ENCODE peak calls at places on chromosomes 11 and 22, in seven cellular contexts. A is activated B cell treated with CpG ODN at 0.5 μM for 24 hours, S is lung, X is H1, B is psoas muscle, E is fibroblast of lung, L is fibroblast of pulmonary artery. I is an unnamed sample.

GRCh38 chr11:22276535-22276934 is 61.6 kb upstream of the SLC17A6 start:
- DNase-seq in S (no peak), E (no peak), B (no peak), A (no peak), L (no peak), X (no peak), I (no peak)

GRCh38 chr11:95985174-95985808 is 61.4 kb upstream of the MTMR2 start:
- DNase-seq in X (no peak), S (no peak), B (no peak), L (peak), A (no peak), E (peak), I (no peak)

GRCh38 chr22:40076702-40077645 is 82.2 kb downstream of the FAM83F start:
- DNase-seq in S (no peak), A (no peak), B (no peak), L (no peak), X (no peak), E (peak), I (no peak)

GRCh38 chr11:28086569-28086968 is 21.4 kb downstream of the KIF18A start:
- DNase-seq in A (no peak), L (peak), E (peak), S (no peak), B (no peak), X (no peak), I (no peak)

GRCh38 chr11:134363161-134363560 is 31.4 kb downstream of the GLB1L2 start:
- DNase-seq in L (no peak), S (no peak), E (no peak), B (no peak), X (no peak), A (no peak), I (peak)

GRCh38 chr11:24422371-24422770 is 74.5 kb upstream of the LUZP2 start:
- DNase-seq in E (peak), X (no peak), B (no peak), S (no peak), A (no peak), L (peak), I (no peak)

GRCh38 chr11:70860855-70861254 is 391.5 kb downstream of the SHANK2 start:
- DNase-seq in E (no peak), L (no peak), S (no peak), A (no peak), B (no peak), X (no peak), I (no peak)

GRCh38 chr11:108216988-108217387 is 5.5 kb downstream of the NPAT start:
- DNase-seq in A (no peak), S (no peak), X (no peak), L (no peak), E (no peak), B (no peak), I (no peak)

GRCh38 chr11:46755962-46756361 is 36.9 kb downstream of the F2 start:
- DNase-seq in X (no peak), A (no peak), B (no peak), E (no peak), L (no peak), S (no peak), I (no peak)

GRCh38 chr11:11581493-11581880 is 40.3 kb downstream of the GALNT18 start:
- DNase-seq in E (no peak), S (peak), L (no peak), X (peak), A (no peak), B (no peak), I (no peak)

GRCh38 chr22:44516841-44517240 is 18.8 kb upstream of the RTL6 start:
- DNase-seq in L (no peak), B (no peak), X (no peak), S (no peak), A (no peak), E (no peak), I (no peak)

GRCh38 chr11:11025087-11025486 is 167.2 kb upstream of the ZBED5 start:
- DNase-seq in E (peak), S (no peak), B (no peak), L (peak), A (no peak), X (no peak), I (no peak)

GRCh38 chr22:22487059-22487458 is 21.5 kb downstream of the ZNF280B start:
- DNase-seq in E (no peak), X (no peak), S (no peak), B (no peak), A (no peak), L (no peak), I (no peak)

GRCh38 chr11:9738126-9738525 is 74.2 kb downstream of the SWAP70 start:
- DNase-seq in X (no peak), B (no peak), A (no peak), S (no peak), E (no peak), L (peak), I (no peak)

GRCh38 chr11:832529-833113 is at the start of gene CD151:
- DNase-seq in S (no peak), X (peak), E (peak), A (peak), L (peak), B (no peak), I (no peak)

GRCh38 chr11:11987503-11988022 is 20.9 kb downstream of the DKK3 start:
- DNase-seq in L (peak), E (peak), X (no peak), S (no peak), B (no peak), A (no peak), I (no peak)

GRCh38 chr22:49354516-49355205 is 473.0 kb downstream of the BRD1 start:
- DNase-seq in B (no peak), X (peak), A (no peak), E (no peak), S (no peak), L (no peak), I (no peak)
- TF ChIP-seq CTCF in B (no peak), X (no peak), A (no peak), E (no peak), S (no peak), L (no peak), I (no peak)

DNA sequence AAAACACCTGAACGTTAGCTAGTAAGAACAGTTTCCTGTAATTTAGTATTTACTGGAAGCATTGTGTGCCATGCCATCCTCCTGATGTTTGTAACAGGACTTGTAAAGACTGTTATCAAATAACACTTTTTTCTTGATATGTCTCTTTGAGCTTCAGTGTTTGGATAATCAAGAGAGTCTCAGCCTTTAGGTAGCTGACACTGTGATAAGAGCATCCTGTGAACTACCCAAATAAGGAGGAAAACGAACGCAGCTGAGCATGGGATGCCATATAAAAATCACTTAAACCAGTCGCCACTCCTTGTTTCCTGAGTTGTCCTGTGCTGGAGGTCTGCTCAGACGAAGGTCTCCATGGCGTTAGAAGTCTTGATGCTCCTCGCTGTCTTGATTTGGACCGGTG is at the start of gene OOSP2:
- DNase-seq in A (no peak), S (no peak), X (no peak), B (no peak), E (no peak), L (no peak), I (no peak)
- TF ChIP-seq CTCF in A (no peak), S (no peak), X (no peak), B (no peak), E (no peak), L (no peak), I (no peak)

DNA sequence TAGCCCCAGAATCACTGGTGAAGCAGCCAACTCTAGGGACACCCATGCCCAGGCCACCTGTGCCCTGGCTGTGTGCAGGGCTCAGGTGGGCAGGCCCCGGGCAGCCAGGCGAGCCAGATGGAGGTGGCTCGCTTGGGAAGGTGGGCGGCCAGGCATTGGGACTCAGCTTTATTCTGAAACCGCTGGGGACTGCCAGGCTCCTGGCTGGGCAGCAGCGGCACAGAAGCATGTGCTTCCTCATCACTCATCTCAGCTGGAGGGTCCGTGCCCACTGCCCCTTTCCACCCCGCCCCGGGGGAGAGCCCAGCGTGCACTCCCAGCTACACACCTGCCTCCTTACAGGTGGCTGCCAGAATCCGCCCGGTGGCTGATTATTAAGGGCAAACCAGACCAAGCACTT is 27.1 kb upstream of the SLC22A12 start:
- DNase-seq in S (no peak), E (no peak), B (no peak), A (no peak), X (no peak), L (no peak), I (no peak)
- TF ChIP-seq CTCF in S (no peak), E (no peak), B (no peak), A (no peak), X (no peak), L (no peak), I (no peak)

GRCh38 chr11:31804439-31805036 is 6.6 kb downstream of the PAX6 start:
- DNase-seq in E (peak), B (no peak), S (no peak), A (no peak), X (peak), L (no peak), I (no peak)
- TF ChIP-seq CTCF in E (no peak), B (no peak), S (no peak), A (no peak), X (no peak), L (no peak), I (no peak)

DNA sequence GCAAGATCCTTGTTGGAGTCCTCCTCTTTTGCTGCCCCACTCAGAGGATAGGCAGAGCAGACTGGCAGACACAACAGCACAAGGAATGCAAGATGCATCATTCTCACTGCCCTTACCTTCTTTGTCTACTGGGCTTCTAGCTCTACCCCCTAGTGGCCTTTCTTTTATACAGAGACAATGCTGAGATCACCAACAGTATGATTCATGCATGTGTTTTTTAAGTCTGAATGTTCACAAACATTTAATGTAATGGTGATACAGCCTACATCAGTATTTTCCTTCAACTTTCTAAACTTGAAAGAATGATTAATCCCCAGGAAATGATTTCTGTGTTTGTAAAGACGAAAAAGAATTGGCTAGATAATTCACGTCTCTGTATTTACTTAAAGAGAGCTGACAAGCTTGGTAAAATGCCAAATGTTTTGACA is at the start of gene MMP10:
- DNase-seq in A (no peak), L (peak), X (no peak), E (peak), S (no peak), B (no peak), I (no peak)
- TF ChIP-seq CTCF in A (no peak), L (peak), X (peak), E (peak), S (no peak), B (no peak), I (peak)

DNA sequence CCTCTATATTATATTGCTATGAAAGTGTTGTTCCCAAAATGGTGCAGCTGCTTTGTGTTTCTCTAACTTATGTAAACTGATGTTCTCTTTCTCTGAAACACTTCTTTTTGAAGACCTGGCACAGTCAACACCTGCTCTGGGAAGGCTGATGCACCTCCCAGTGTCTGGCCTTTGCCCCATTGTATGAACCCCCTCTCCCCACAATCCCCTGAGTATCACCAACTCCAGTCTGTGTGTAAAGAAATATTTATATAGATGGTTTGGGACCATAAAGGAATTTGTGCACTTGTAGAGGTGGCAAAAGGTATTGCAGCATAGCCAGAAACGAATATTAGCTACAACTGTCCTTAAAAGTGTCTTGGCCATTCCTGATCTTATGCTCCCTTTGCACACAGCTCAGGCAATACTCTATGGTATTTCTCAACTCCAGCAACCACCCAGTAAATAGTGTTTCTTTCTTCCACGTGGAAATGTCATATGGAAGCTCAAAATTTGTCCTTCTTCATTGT is 365.2 kb upstream of the DDI1 start:
- DNase-seq in S (no peak), L (no peak), B (no peak), X (no peak), A (no peak), E (no peak), I (no peak)
- TF ChIP-seq CTCF in S (no peak), L (peak), B (no peak), X (no peak), A (no peak), E (no peak), I (no peak)

GRCh38 chr11:105458071-105458470 is 151.8 kb upstream of the GRIA4 start:
- DNase-seq in A (no peak), S (no peak), X (no peak), L (no peak), B (no peak), E (no peak), I (no peak)

GRCh38 chr11:105456950-105457349 is 152.9 kb upstream of the GRIA4 start:
- DNase-seq in X (peak), L (no peak), A (no peak), S (no peak), B (no peak), E (no peak), I (no peak)
- TF ChIP-seq CTCF in X (peak), L (no peak), A (no peak), S (no peak), B (no peak), E (no peak), I (no peak)

GRCh38 chr11:81422402-81422801 is 1311.3 kb downstream of the FAM181B start:
- DNase-seq in B (no peak), L (no peak), A (no peak), S (no peak), E (no peak), X (no peak), I (no peak)

DNA sequence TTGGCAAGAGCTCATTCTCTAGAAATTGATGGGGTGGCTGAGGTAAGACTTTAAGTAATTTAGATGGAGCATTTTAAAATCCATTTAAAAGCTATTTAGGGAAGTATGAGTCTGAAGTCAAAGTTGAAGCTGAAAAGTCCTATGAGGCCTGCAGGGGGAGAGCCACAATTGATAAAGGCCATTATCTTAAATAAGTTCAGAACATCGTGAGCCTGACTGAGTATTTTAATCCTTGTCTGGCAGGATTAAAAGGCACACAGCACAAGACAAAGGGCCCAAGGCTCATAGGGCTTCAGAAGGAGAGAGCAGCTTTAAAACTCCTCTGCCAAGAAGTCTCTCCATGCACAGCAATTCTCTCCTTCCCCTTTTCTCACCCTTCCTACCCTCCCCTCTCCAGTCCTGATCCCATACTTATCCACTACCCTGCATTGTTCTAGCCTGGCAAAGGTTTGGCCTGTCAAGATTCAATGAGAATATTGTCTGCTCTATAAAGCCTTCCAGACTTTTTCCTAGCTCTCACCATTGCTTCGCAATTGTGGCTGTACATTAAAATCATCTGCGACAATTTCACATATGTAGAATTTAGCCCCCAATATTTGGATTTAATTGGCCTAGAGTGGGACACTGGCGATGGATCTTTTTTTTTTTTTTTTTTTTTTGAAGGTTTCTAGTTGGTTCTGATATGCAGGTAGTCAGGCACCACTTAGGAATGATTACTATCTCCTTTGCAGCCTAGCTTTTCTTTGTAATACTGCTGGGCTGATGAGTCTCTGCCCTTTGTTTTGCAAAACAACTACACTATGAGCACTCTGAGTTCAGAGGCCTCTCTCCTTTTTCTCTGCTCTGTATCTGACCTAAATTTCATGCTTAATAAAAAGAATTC is 1312.8 kb downstream of the FAM181B start:
- DNase-seq in B (no peak), X (peak), L (no peak), S (no peak), A (no peak), E (no peak), I (no peak)
- TF ChIP-seq CTCF in B (no peak), X (peak), L (no peak), S (no peak), A (no peak), E (no peak), I (no peak)

GRCh38 chr11:30328676-30329075 is 5.8 kb downstream of the ARL14EP start:
- DNase-seq in E (peak), X (no peak), A (no peak), B (no peak), S (no peak), L (peak), I (no peak)

GRCh38 chr11:30329150-30329940 is 6.4 kb downstream of the ARL14EP start:
- DNase-seq in E (peak), S (no peak), L (no peak), B (no peak), A (no peak), X (no peak), I (no peak)

DNA sequence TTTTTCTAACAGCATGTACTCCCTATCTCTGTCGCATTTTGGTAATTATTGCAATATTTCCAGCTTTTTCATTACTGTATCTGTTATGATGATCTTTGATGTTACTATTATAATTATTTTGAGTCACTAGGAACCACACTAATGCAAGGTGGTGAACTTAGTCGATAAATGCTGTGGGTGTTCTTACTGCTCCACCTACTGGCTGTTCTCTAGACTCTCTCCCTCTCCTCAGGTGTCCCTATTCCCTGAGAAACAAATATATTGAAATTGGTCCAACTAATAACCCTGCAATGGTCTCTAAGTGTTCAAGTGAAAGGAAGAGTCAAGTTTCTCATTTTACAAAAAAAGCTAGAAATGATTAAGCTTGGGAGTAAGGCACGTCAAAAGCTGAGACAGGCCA is 10.5 kb downstream of the ARL14EP start:
- DNase-seq in E (no peak), L (peak), A (no peak), X (no peak), S (no peak), B (no peak), I (no peak)
- TF ChIP-seq CTCF in E (peak), L (peak), A (no peak), X (peak), S (no peak), B (peak), I (peak)

GRCh38 chr11:132862137-132862536 is 670.2 kb downstream of the OPCML start:
- DNase-seq in B (no peak), E (no peak), X (no peak), L (no peak), S (no peak), A (no peak), I (no peak)

GRCh38 chr11:132866783-132867545 is 665.3 kb downstream of the OPCML start:
- DNase-seq in X (no peak), L (no peak), A (no peak), B (no peak), S (no peak), E (peak), I (no peak)

GRCh38 chr11:132862918-132863317 is 669.4 kb downstream of the OPCML start:
- DNase-seq in S (no peak), A (no peak), E (peak), L (no peak), X (no peak), B (no peak), I (no peak)

DNA sequence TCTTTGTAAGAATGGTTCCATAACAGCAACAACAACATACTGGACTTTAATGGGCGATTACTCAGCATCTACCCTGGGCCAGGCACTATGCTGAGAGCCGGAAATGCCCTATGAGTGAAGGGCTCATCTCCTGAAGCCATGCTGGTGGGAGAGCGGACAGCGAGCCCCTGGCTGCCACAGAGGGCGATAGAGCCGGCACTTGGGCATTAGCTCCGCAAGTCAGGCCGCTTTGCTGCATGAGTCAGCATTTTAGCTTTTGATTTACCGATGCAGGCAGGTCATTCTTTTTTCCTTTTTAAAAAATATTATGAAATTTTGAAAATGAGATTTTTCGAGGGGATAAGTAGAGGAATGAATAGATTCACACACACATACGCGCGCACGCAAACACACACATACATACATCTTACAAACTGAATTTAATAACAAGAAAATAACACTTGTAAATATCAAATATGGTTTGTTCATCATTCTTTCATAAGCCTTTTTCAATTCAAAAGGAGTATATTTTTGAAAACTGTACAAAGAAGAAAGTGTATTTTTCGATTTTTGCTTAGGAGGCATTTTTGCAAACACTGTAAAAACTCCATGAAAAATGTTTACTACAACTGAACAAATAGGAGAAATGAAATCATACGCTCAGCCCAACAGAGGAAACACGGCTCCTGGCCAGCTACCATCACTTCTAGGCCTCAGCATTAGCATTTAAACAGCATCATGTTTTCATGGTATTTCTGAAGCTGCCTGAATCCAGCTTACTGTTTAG is 667.3 kb downstream of the OPCML start:
- DNase-seq in E (no peak), L (no peak), X (peak), A (no peak), B (no peak), S (no peak), I (no peak)
- TF ChIP-seq CTCF in E (no peak), L (no peak), X (peak), A (no peak), B (no peak), S (no peak), I (no peak)